ENCODE peak calls at places on chromosome 1, in four cellular contexts. One of them, this sample, is unnamed.

GRCh38 chr1:40634901-40635655 is 30.4 kb downstream of the RIMS3 start:
- DNase-seq in H1: no peak
- DNase-seq in SK-N-SH: no peak
- DNase-seq in stomach: no peak
- DNase-seq in this sample: no peak

GRCh38 chr1:9293512-9294439 is 1.1 kb downstream of the SPSB1 start:
- DNase-seq in H1: peak; percentile 67
- DNase-seq in SK-N-SH: peak; percentile 79
- DNase-seq in stomach: peak; percentile 33
- DNase-seq in this sample: no peak

GRCh38 chr1:54577612-54578011 is 29.6 kb downstream of the ACOT11 start:
- DNase-seq in H1: no peak
- DNase-seq in SK-N-SH: no peak
- DNase-seq in stomach: peak; percentile 93
- DNase-seq in this sample: peak; percentile 68

GRCh38 chr1:155968670-155969069 is 9.7 kb downstream of the ARHGEF2 start:
- DNase-seq in H1: no peak
- DNase-seq in SK-N-SH: peak; percentile 37
- DNase-seq in stomach: no peak
- DNase-seq in this sample: peak; percentile 48

GRCh38 chr1:44035726-44036408 is 4.6 kb upstream of the SLC6A9 start:
- DNase-seq in H1: no peak
- DNase-seq in SK-N-SH: peak; percentile 64
- DNase-seq in stomach: no peak
- DNase-seq in this sample: peak; percentile 31

GRCh38 chr1:240691521-240692338 is 79.8 kb upstream of the GREM2 start:
- DNase-seq in H1: peak; percentile 55
- DNase-seq in SK-N-SH: peak; percentile 69
- DNase-seq in stomach: peak; percentile 36
- DNase-seq in this sample: peak; percentile 50

GRCh38 chr1:206472454-206472853 is 2.2 kb downstream of the IKBKE start:
- DNase-seq in H1: no peak
- DNase-seq in SK-N-SH: peak; percentile 42
- DNase-seq in stomach: no peak
- DNase-seq in this sample: no peak

GRCh38 chr1:80181418-80181817 is 1174.9 kb upstream of the ADGRL4 start:
- DNase-seq in H1: no peak
- DNase-seq in SK-N-SH: no peak
- DNase-seq in stomach: no peak
- DNase-seq in this sample: no peak

GRCh38 chr1:114341886-114342285 is 169.1 kb downstream of the TRIM33 start:
- DNase-seq in H1: peak; percentile 13
- DNase-seq in SK-N-SH: no peak
- DNase-seq in stomach: no peak
- DNase-seq in this sample: no peak

GRCh38 chr1:165632152-165632469 is 1.1 kb downstream of the MGST3 start:
- DNase-seq in H1: no peak
- DNase-seq in SK-N-SH: no peak
- DNase-seq in stomach: peak; percentile 37
- DNase-seq in this sample: no peak

GRCh38 chr1:219189021-219189824 is 15.5 kb downstream of the LYPLAL1 start:
- DNase-seq in H1: no peak
- DNase-seq in SK-N-SH: no peak
- DNase-seq in stomach: no peak
- DNase-seq in this sample: no peak

GRCh38 chr1:182699673-182700350 is 15.4 kb upstream of the RGS8 start:
- DNase-seq in H1: peak; percentile 86
- DNase-seq in SK-N-SH: no peak
- DNase-seq in stomach: no peak
- DNase-seq in this sample: no peak

GRCh38 chr1:156357977-156358376 is 11.0 kb upstream of the RHBG start:
- DNase-seq in H1: no peak
- DNase-seq in SK-N-SH: no peak
- DNase-seq in stomach: no peak
- DNase-seq in this sample: no peak

GRCh38 chr1:9093096-9093495 is 23.7 kb upstream of the SLC2A5 start:
- DNase-seq in H1: no peak
- DNase-seq in SK-N-SH: no peak
- DNase-seq in stomach: no peak
- DNase-seq in this sample: no peak

DNA sequence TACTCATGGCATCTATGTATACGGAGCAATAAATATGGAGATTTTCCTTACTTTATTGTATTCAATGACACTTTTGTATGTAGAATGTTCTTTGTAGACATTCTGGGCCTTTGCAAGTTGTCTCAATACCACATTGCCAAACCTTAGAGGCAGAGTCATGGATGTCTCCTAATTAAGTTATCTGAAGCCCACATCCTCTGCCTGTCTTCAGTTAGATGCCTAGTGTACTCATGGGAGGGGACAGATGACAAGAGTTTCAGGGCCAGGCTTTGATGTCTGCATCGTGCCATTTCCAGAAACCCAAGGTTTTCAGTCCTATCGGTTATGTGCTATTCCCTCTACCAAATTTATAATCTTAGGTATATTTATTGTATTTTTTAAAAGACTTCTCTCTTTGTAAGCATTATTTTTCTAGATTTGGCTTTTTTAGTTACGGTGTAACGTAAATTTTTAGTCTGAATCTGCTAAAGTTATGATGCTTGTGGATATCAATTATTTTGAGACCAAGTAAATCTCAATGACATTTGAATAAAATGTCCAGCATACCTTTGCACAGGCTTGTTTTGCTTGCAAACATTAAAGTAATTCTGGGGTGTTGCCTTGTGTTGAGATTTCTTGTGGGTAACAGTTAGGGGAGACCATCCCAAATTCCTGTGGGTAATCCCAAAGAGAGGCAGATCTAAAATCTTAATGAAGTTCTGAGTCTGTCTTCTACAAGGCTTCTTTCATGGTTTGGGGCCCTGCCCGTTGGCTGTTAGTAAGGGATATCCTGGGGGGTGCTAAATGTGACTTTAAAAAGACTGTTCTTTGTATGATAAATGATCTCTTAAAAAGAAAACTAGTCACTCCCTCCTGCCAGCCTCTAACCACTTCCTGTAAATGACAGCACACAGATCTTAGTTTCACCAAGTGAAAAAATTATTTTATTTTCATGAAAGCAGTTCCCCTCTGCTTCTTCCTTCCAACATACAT is 8.0 kb upstream of the MACF1 start:
- DNase-seq in H1: no peak
- DNase-seq in SK-N-SH: peak; percentile 33
- DNase-seq in stomach: no peak
- DNase-seq in this sample: no peak
- TF ChIP-seq EP300 in H1: no peak
- TF ChIP-seq EP300 in SK-N-SH: no peak
- TF ChIP-seq EP300 in stomach: no peak
- TF ChIP-seq EP300 in this sample: no peak

GRCh38 chr1:116666747-116667576 is 571 bp downstream of the IGSF3 start:
- DNase-seq in H1: peak; percentile 49
- DNase-seq in SK-N-SH: peak; percentile 48
- DNase-seq in stomach: peak; percentile 32
- DNase-seq in this sample: no peak
- H3K27ac ChIP-seq in H1: no peak overlapping the region
- H3K27ac ChIP-seq in SK-N-SH: no peak overlapping the region
- H3K27ac ChIP-seq in stomach: peak overlapping the region; percentile 73
- H3K27ac ChIP-seq in this sample: no peak overlapping the region

GRCh38 chr1:58898739-58899580 is 115.1 kb upstream of the JUN start:
- DNase-seq in H1: no peak
- DNase-seq in SK-N-SH: peak; percentile 86
- DNase-seq in stomach: no peak
- DNase-seq in this sample: peak; percentile 89
- TF ChIP-seq EP300 in H1: no peak
- TF ChIP-seq EP300 in SK-N-SH: peak; percentile 57
- TF ChIP-seq EP300 in stomach: no peak
- TF ChIP-seq EP300 in this sample: no peak

DNA sequence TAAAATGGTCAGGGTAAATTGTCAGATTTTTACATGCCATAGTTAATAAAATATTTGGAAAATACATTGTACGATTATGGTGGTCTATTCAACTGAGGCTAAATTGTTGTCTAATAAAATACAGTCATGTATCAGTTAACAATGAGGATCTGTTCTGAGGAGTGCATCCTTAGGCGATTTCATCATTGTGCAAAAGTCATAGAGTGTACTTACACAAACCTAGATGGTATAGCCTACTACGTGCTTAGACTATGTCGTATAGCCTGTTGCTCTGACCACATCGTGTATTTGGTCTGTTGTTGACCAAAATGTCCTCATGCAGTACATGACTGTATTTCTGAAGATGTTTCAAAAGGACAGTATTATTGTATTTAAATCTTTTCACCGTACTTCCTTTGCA is 5.2 kb downstream of the EEIG2 start:
- DNase-seq in H1: no peak
- DNase-seq in SK-N-SH: no peak
- DNase-seq in stomach: no peak
- DNase-seq in this sample: no peak
- H3K27ac ChIP-seq in H1: no peak overlapping the region
- H3K27ac ChIP-seq in SK-N-SH: no peak overlapping the region
- H3K27ac ChIP-seq in stomach: no peak overlapping the region
- H3K27ac ChIP-seq in this sample: no peak overlapping the region

DNA sequence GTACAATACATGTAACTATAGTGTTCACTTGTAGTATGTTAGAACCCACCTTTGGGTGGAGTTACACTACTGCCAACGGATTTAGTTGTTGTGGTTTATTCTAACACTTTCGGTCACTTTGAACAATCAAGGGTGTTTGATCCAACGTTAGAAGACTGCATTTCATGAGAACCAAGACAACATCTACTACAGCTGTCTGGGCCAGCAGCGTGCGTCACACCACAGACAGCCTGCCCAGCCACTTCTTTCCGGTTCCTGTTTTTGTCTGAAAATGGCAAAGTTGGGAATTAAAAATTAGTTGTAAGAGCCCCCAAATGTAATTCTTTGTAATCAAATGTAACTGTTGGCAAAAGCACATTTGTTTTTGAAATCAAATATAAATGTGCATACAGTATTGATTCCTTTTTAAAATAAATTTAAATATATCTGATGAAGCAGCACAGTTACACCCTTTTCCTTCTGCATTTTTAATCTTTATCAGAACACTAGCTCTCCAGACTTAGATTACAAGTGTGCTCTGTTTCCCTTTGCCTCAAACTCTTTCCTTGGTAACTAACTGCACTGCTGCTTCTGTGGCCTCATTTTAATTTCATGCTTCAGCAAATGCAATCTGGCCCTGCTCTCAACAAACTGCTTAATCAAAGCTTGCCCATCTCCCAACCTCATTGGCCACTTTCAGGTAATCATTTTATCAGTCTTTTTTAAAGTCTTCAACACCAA is 86.6 kb upstream of the DPH5 start:
- DNase-seq in H1: no peak
- DNase-seq in SK-N-SH: no peak
- DNase-seq in stomach: no peak
- DNase-seq in this sample: no peak
- TF ChIP-seq EP300 in H1: no peak
- TF ChIP-seq EP300 in SK-N-SH: no peak
- TF ChIP-seq EP300 in stomach: no peak
- TF ChIP-seq EP300 in this sample: no peak

DNA sequence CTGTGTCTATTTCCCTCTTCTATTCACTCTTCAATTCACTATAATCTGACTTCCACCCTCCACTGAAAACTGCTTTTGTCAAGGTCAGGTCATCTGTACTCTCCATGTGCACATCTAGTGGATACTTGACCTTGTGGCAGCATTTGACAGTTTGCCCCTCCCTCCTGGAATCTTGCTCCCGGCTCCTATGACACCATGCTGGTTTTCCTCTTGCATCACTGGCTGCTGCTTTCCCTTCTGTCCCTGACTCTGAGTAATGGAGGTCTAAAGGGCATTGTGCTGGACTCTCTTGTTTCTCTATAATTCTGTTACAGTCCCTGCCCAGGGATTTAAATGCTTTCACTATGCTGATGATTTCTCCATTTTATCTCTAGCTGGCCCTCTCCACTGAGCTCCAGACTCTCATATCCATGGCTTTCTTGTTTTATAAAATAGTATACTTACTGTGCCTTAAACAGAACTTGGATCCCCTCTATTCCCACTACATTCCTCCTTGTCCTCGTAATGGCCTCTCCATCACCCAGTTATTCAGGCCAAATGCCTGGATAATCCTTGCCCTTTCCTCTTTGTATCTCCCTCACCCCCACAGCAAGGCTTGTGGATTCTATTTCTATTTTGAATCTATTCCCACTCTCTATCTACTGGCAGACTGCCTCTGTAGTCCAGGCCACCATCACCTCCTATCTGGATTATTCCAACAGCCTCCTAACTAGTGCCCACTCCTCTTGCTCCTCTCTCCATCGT is 36.8 kb upstream of the PODN start:
- DNase-seq in H1: no peak
- DNase-seq in SK-N-SH: no peak
- DNase-seq in stomach: no peak
- DNase-seq in this sample: peak; percentile 80
- H3K27ac ChIP-seq in H1: no peak overlapping the region
- H3K27ac ChIP-seq in SK-N-SH: no peak overlapping the region
- H3K27ac ChIP-seq in stomach: peak overlapping the region; percentile 73
- H3K27ac ChIP-seq in this sample: peak overlapping the region; percentile 71